ENCODE peak calls at places on chromosomes 12 and 14, in five cellular contexts. One of them, this sample, is unnamed.

GRCh38 chr14:70822706-70823185 is 13.4 kb upstream of the MAP3K9 start:
- DNase-seq in K562: no peak
- DNase-seq in HepG2: no peak
- DNase-seq in SK-N-SH: peak
- DNase-seq in GM12878: no peak
- DNase-seq in this sample: no peak

GRCh38 chr12:113757223-113758002 is 208.7 kb downstream of the RBM19 start:
- DNase-seq in K562: no peak
- DNase-seq in HepG2: no peak
- DNase-seq in SK-N-SH: no peak
- DNase-seq in GM12878: no peak
- DNase-seq in this sample: peak

GRCh38 chr14:104798300-104799238 is 2.3 kb upstream of the ZBTB42 start:
- DNase-seq in K562: no peak
- DNase-seq in HepG2: no peak
- DNase-seq in SK-N-SH: no peak
- DNase-seq in GM12878: no peak
- DNase-seq in this sample: no peak

GRCh38 chr12:9872743-9873142 is 3.6 kb upstream of the CLEC2B start:
- DNase-seq in K562: no peak
- DNase-seq in HepG2: no peak
- DNase-seq in SK-N-SH: no peak
- DNase-seq in GM12878: no peak
- DNase-seq in this sample: no peak

GRCh38 chr14:23899788-23900187 is 53.8 kb upstream of the DHRS4 start:
- DNase-seq in K562: no peak
- DNase-seq in HepG2: no peak
- DNase-seq in SK-N-SH: no peak
- DNase-seq in GM12878: no peak
- DNase-seq in this sample: no peak

GRCh38 chr12:94282675-94283074 is 134.3 kb downstream of the PLXNC1 start:
- DNase-seq in K562: no peak
- DNase-seq in HepG2: no peak
- DNase-seq in SK-N-SH: no peak
- DNase-seq in GM12878: no peak
- DNase-seq in this sample: no peak

GRCh38 chr12:114625294-114625851 is 58.6 kb downstream of the TBX3 start:
- DNase-seq in K562: peak
- DNase-seq in HepG2: peak
- DNase-seq in SK-N-SH: peak
- DNase-seq in GM12878: no peak
- DNase-seq in this sample: peak

GRCh38 chr12:89451876-89452275 is 72.7 kb downstream of the GALNT4 start:
- DNase-seq in K562: no peak
- DNase-seq in HepG2: no peak
- DNase-seq in SK-N-SH: no peak
- DNase-seq in GM12878: no peak
- DNase-seq in this sample: no peak

GRCh38 chr12:15899282-15899870 is 11.8 kb upstream of the DERA start:
- DNase-seq in K562: peak
- DNase-seq in HepG2: peak
- DNase-seq in SK-N-SH: no peak
- DNase-seq in GM12878: no peak
- DNase-seq in this sample: no peak

GRCh38 chr12:25323774-25324086 is 73.0 kb upstream of the KRAS start:
- DNase-seq in K562: no peak
- DNase-seq in HepG2: no peak
- DNase-seq in SK-N-SH: no peak
- DNase-seq in GM12878: no peak
- DNase-seq in this sample: no peak
- TF ChIP-seq REST in K562: no peak
- TF ChIP-seq REST in HepG2: no peak
- TF ChIP-seq REST in SK-N-SH: no peak
- TF ChIP-seq REST in GM12878: no peak
- TF ChIP-seq REST in this sample: no peak

GRCh38 chr12:52798003-52798670 is 2.2 kb upstream of the KRT3 start:
- DNase-seq in K562: peak
- DNase-seq in HepG2: no peak
- DNase-seq in SK-N-SH: no peak
- DNase-seq in GM12878: no peak
- DNase-seq in this sample: no peak
- TF ChIP-seq ZBTB33 in K562: no peak
- TF ChIP-seq ZBTB33 in HepG2: no peak
- TF ChIP-seq ZBTB33 in SK-N-SH: no peak
- TF ChIP-seq ZBTB33 in GM12878: no peak
- TF ChIP-seq ZBTB33 in this sample: no peak

GRCh38 chr12:85782711-85783110 is 53.5 kb downstream of the RASSF9 start:
- DNase-seq in K562: no peak
- DNase-seq in HepG2: no peak
- DNase-seq in SK-N-SH: no peak
- DNase-seq in GM12878: no peak
- DNase-seq in this sample: peak
- TF ChIP-seq REST in K562: no peak
- TF ChIP-seq REST in HepG2: no peak
- TF ChIP-seq REST in SK-N-SH: no peak
- TF ChIP-seq REST in GM12878: no peak
- TF ChIP-seq REST in this sample: no peak

GRCh38 chr12:100843061-100843460 is 48.5 kb downstream of the ANO4 start:
- DNase-seq in K562: no peak
- DNase-seq in HepG2: no peak
- DNase-seq in SK-N-SH: no peak
- DNase-seq in GM12878: no peak
- DNase-seq in this sample: no peak

GRCh38 chr12:100845095-100845494 is 50.5 kb downstream of the ANO4 start:
- DNase-seq in K562: no peak
- DNase-seq in HepG2: peak
- DNase-seq in SK-N-SH: no peak
- DNase-seq in GM12878: no peak
- DNase-seq in this sample: peak

GRCh38 chr12:100840748-100841147 is 46.2 kb downstream of the ANO4 start:
- DNase-seq in K562: no peak
- DNase-seq in HepG2: no peak
- DNase-seq in SK-N-SH: no peak
- DNase-seq in GM12878: no peak
- DNase-seq in this sample: no peak

DNA sequence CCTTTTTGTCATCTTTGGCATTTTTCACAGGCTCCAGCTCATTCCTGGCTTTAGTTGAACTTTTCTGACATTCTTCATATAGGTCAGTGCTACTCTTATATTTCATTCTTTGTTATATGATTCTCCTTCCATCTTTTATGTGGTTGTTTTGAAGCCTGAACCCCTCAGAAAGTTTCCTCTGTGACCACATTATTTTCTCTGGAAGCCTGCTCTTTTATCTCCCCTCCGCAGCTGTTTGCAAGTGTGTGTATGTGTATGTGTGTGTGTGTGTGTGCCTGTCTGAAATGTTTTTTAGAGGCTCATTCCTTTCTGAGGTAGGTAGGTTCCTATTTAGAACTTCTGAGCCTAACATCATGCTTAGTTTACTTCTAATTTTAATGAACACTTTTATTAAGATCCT is 47.6 kb downstream of the ANO4 start:
- DNase-seq in K562: no peak
- DNase-seq in HepG2: no peak
- DNase-seq in SK-N-SH: no peak
- DNase-seq in GM12878: no peak
- DNase-seq in this sample: no peak
- TF ChIP-seq ZBTB33 in K562: no peak
- TF ChIP-seq ZBTB33 in HepG2: no peak
- TF ChIP-seq ZBTB33 in SK-N-SH: no peak
- TF ChIP-seq ZBTB33 in GM12878: no peak
- TF ChIP-seq ZBTB33 in this sample: no peak

DNA sequence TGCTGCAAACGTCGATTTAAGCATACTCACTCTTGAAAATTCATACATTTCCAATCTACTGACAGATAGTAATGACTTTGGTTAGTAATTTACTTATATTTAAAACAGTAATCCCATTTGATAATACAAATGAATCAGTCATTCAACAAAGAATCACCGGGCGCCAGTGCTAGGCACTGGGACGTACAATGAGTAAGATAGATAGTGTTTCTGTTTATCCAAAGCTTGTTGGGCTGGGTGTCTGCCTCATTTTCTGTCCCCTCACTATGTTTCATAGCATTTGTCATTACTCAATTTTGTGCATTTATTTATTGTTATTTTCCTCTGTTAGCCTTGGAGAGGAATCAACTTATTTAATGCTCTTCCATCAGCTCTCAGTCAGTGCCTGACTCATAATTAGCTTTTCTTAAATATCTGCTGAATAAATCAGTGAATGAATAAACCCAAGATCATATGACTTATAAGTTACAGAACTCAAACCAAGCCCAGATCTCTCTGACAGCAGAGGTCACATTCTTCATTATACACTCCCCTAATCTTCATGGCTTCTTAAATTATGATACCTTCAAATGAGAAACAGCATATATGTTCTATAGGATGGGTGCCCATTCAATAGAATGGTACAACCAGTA is 86.2 kb downstream of the TSPAN8 start:
- DNase-seq in K562: no peak
- DNase-seq in HepG2: no peak
- DNase-seq in SK-N-SH: no peak
- DNase-seq in GM12878: no peak
- DNase-seq in this sample: no peak
- TF ChIP-seq REST in K562: no peak
- TF ChIP-seq REST in HepG2: no peak
- TF ChIP-seq REST in SK-N-SH: no peak
- TF ChIP-seq REST in GM12878: no peak
- TF ChIP-seq REST in this sample: no peak

GRCh38 chr14:36383674-36384421 is 63.4 kb upstream of the MBIP start:
- DNase-seq in K562: no peak
- DNase-seq in HepG2: no peak
- DNase-seq in SK-N-SH: no peak
- DNase-seq in GM12878: no peak
- DNase-seq in this sample: no peak
- TF ChIP-seq ZBTB33 in K562: no peak
- TF ChIP-seq ZBTB33 in HepG2: no peak
- TF ChIP-seq ZBTB33 in SK-N-SH: no peak
- TF ChIP-seq ZBTB33 in GM12878: no peak
- TF ChIP-seq ZBTB33 in this sample: no peak

DNA sequence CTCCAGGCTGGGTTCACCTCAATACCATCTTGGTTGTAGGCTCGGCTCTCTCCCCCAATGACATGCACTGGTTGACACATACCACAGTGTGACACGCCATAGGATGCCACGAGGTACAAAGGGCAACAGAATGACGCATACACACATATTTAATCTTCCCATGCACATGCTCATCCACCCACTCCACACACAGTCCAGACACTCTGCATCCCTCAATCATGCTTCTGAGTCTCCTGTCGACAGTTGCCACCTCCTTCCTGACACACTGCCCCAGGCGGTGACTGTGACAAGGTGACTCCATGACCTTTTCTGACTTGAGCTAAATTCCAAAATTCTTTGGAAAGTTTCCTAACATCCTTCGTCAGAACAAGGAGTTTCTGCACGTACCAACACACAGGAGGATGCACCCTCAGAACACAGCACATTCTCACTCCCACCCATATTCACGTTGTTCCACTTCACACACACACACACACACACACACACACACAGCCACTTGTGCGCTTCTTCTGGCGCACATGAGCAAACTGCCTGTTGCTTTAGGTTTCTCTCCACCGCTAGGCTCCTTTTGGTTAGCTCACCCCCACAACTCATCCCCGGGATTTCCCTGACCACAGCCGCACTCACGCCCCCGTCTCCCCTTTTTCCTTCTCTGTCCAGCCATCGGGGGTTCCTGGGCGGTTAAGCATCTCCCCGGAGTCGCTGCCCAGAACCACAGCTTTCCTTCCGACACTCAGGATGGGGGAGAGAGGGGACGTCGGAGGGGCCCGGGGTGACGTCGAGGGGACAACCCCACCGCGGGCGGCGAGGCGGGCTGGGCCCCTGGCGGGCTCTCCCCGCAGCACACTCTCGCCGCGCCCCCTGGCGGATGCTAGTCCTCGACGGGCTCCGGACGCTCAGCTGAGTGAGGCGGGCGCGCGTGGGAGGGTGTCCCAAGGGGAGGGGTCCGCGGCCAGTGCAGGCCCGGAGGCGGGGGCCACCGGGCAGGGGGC is 536 bp upstream of the WNT1 start:
- DNase-seq in K562: peak
- DNase-seq in HepG2: peak
- DNase-seq in SK-N-SH: peak
- DNase-seq in GM12878: no peak
- DNase-seq in this sample: no peak
- TF ChIP-seq REST in K562: no peak
- TF ChIP-seq REST in HepG2: no peak
- TF ChIP-seq REST in SK-N-SH: no peak
- TF ChIP-seq REST in GM12878: no peak
- TF ChIP-seq REST in this sample: no peak

GRCh38 chr12:45546545-45546944 is 183.0 kb upstream of the ARID2 start:
- DNase-seq in K562: no peak
- DNase-seq in HepG2: no peak
- DNase-seq in SK-N-SH: no peak
- DNase-seq in GM12878: no peak
- DNase-seq in this sample: no peak

GRCh38 chr12:45540661-45541341 is 188.7 kb upstream of the ARID2 start:
- DNase-seq in K562: no peak
- DNase-seq in HepG2: no peak
- DNase-seq in SK-N-SH: peak
- DNase-seq in GM12878: no peak
- DNase-seq in this sample: no peak

GRCh38 chr12:45547132-45547531 is 182.4 kb upstream of the ARID2 start:
- DNase-seq in K562: no peak
- DNase-seq in HepG2: no peak
- DNase-seq in SK-N-SH: no peak
- DNase-seq in GM12878: no peak
- DNase-seq in this sample: no peak

GRCh38 chr12:45547822-45548221 is 181.7 kb upstream of the ARID2 start:
- DNase-seq in K562: no peak
- DNase-seq in HepG2: no peak
- DNase-seq in SK-N-SH: no peak
- DNase-seq in GM12878: no peak
- DNase-seq in this sample: no peak

GRCh38 chr12:45543887-45544286 is 185.6 kb upstream of the ARID2 start:
- DNase-seq in K562: peak
- DNase-seq in HepG2: peak
- DNase-seq in SK-N-SH: peak
- DNase-seq in GM12878: peak
- DNase-seq in this sample: peak
- TF ChIP-seq ZBTB33 in K562: no peak
- TF ChIP-seq ZBTB33 in HepG2: no peak
- TF ChIP-seq ZBTB33 in SK-N-SH: no peak
- TF ChIP-seq ZBTB33 in GM12878: no peak
- TF ChIP-seq ZBTB33 in this sample: no peak

DNA sequence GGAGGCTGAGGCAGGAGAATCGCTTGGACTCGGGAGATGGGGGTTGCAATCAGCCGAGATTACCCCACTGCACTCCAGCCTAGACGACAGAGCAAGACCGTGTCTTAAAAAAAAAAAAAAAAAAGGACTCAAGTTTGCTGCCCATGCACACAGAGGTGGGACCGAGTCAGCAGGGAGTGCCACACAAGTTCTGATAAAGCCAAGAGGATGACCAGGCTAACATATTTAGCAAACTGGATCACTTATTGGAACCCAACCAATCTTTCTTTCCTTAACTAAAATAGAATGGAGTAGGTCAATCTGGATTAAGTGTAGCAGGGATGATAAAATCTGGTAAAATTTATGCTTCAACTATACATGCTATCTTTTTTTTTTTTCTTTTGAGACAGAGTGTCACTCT is 190.4 kb upstream of the FOXN3 start:
- DNase-seq in K562: no peak
- DNase-seq in HepG2: no peak
- DNase-seq in SK-N-SH: no peak
- DNase-seq in GM12878: no peak
- DNase-seq in this sample: no peak
- TF ChIP-seq REST in K562: no peak
- TF ChIP-seq REST in HepG2: no peak
- TF ChIP-seq REST in SK-N-SH: no peak
- TF ChIP-seq REST in GM12878: no peak
- TF ChIP-seq REST in this sample: no peak

This sample was measured in HCT116.